ENCODE peak calls at places on chromosomes 7 and 10, in eight cellular contexts. X, A, P, W, M, S, R and Z are unnamed samples.

GRCh38 chr7:90570373-90570959 is 25.7 kb upstream of the CDK14 start:
- DNase-seq in X (no peak), A (no peak), M (no peak), W (no peak), P (no peak), R (no peak), S (no peak), Z (no peak)

GRCh38 chr10:36808625-36809362 is 316.6 kb upstream of the ANKRD30A start:
- DNase-seq in A (no peak), W (no peak), X (no peak), P (no peak), R (no peak), S (no peak), M (no peak), Z (no peak)

GRCh38 chr10:34904191-34904590 is 89.1 kb upstream of the PARD3 start:
- DNase-seq in R (no peak), M (no peak), P (no peak), S (no peak), W (no peak), X (no peak), A (no peak), Z (no peak)

GRCh38 chr7:70416611-70417010 is 715.3 kb upstream of the GALNT17 start:
- DNase-seq in X (no peak), R (no peak), P (no peak), M (no peak), W (no peak), S (peak; percentile 73), A (no peak), Z (no peak)

GRCh38 chr10:5958077-5958476 is 19.3 kb downstream of the IL15RA start:
- DNase-seq in A (no peak), M (no peak), S (no peak), R (no peak), P (no peak), X (no peak), W (no peak), Z (no peak)

GRCh38 chr7:130071701-130072622 is 1.6 kb downstream of the KLHDC10 start:
- DNase-seq in A (peak; percentile 40), S (peak; percentile 58), R (peak; percentile 69), W (peak; percentile 58), M (peak; percentile 68), X (peak; percentile 80), P (peak; percentile 64), Z (peak; percentile 70)

GRCh38 chr7:7173956-7174632 is 8.2 kb upstream of the C1GALT1 start:
- DNase-seq in P (no peak), S (no peak), M (no peak), R (no peak), A (no peak), X (no peak), W (no peak), Z (no peak)

GRCh38 chr7:97269741-97270140 is 152.2 kb downstream of the SDHAF3 start:
- DNase-seq in X (no peak), A (no peak), P (no peak), R (no peak), S (no peak), M (no peak), W (no peak), Z (no peak)

GRCh38 chr7:79980376-79980775 is 154.3 kb upstream of the GNAI1 start:
- DNase-seq in P (no peak), X (no peak), A (no peak), W (no peak), R (no peak), S (no peak), M (no peak), Z (no peak)

GRCh38 chr10:71980181-71981023 is 16.2 kb downstream of the CHST3 start:
- DNase-seq in A (no peak), R (no peak), M (no peak), P (no peak), W (no peak), S (no peak), X (no peak), Z (no peak)

GRCh38 chr7:140004672-140005071 is 58.1 kb downstream of the PARP12 start:
- DNase-seq in M (no peak), P (no peak), R (no peak), A (no peak), S (no peak), W (no peak), X (no peak), Z (no peak)

GRCh38 chr10:77157248-77158019 is 480.2 kb downstream of the KCNMA1 start:
- DNase-seq in S (no peak), R (no peak), W (no peak), A (no peak), X (no peak), P (no peak), M (no peak), Z (no peak)

GRCh38 chr10:99430116-99430450 is 341 bp downstream of the GOT1 start:
- DNase-seq in W (no peak), R (no peak), P (no peak), X (no peak), A (no peak), S (no peak), M (no peak), Z (no peak)

GRCh38 chr10:113056030-113056429 is 106.0 kb downstream of the TCF7L2 start:
- DNase-seq in R (no peak), M (no peak), X (no peak), S (no peak), A (no peak), P (no peak), W (no peak), Z (no peak)

GRCh38 chr7:143239822-143240221 is 18.0 kb downstream of the TAS2R40 start:
- DNase-seq in M (no peak), W (no peak), S (no peak), X (no peak), A (no peak), P (no peak), R (no peak), Z (no peak)

GRCh38 chr10:126924915-126925300 is 19.7 kb downstream of the DOCK1 start:
- DNase-seq in M (no peak), W (no peak), X (no peak), P (no peak), R (no peak), A (no peak), S (no peak), Z (no peak)

GRCh38 chr10:3755440-3756359 is 29.3 kb downstream of the KLF6 start:
- DNase-seq in W (no peak), X (peak; percentile 75), S (no peak), M (no peak), A (no peak), R (no peak), P (no peak), Z (no peak)

GRCh38 chr10:34791228-34791627 is 23.9 kb downstream of the PARD3 start:
- DNase-seq in R (no peak), A (no peak), X (no peak), M (no peak), S (no peak), W (no peak), P (no peak), Z (no peak)

GRCh38 chr10:52400564-52400963 is 86.5 kb downstream of the DKK1 start:
- DNase-seq in S (no peak), A (no peak), W (no peak), R (no peak), M (no peak), X (no peak), P (no peak), Z (no peak)

GRCh38 chr7:81574723-81575326 is 195.0 kb downstream of the HGF start:
- DNase-seq in P (no peak), X (no peak), M (no peak), R (no peak), S (no peak), A (no peak), W (no peak), Z (no peak)

GRCh38 chr10:80344912-80345311 is 11.6 kb downstream of the DYDC1 start:
- DNase-seq in A (no peak), W (no peak), P (no peak), S (no peak), M (no peak), X (no peak), R (no peak), Z (no peak)

GRCh38 chr10:58851606-58852005 is 324.8 kb upstream of the PHYHIPL start:
- DNase-seq in X (no peak), A (no peak), P (no peak), M (no peak), S (no peak), W (no peak), R (no peak), Z (no peak)

GRCh38 chr7:157723205-157723604 is 386.4 kb downstream of the DNAJB6 start:
- DNase-seq in X (no peak), R (no peak), A (no peak), W (no peak), M (no peak), P (no peak), S (no peak), Z (no peak)

GRCh38 chr10:8144496-8144895 is 90.0 kb downstream of the GATA3 start:
- DNase-seq in W (no peak), A (no peak), X (no peak), S (no peak), R (no peak), P (no peak), M (no peak), Z (no peak)

GRCh38 chr10:44387853-44388251 is 3.0 kb upstream of the CXCL12 start:
- DNase-seq in R (no peak), P (no peak), M (no peak), W (no peak), S (no peak), A (no peak), X (no peak), Z (no peak)

GRCh38 chr7:44581426-44581906 is 565 bp downstream of the TMED4 start:
- DNase-seq in P (no peak), M (peak; percentile 53), W (peak; percentile 21), X (peak; percentile 24), A (peak; percentile 29), R (no peak), S (no peak), Z (no peak)

GRCh38 chr7:76191783-76192240 is 9.9 kb upstream of the SRRM3 start:
- DNase-seq in P (no peak), A (no peak), M (no peak), R (peak; percentile 24), W (no peak), X (peak; percentile 4), S (no peak), Z (no peak)

GRCh38 chr7:77453531-77453930 is 37.4 kb upstream of the GSAP start:
- DNase-seq in M (no peak), S (no peak), X (no peak), R (no peak), P (no peak), W (no peak), A (no peak), Z (no peak)

GRCh38 chr10:114389429-114389828 is 14.9 kb downstream of the AFAP1L2 start:
- DNase-seq in P (no peak), X (no peak), A (no peak), M (no peak), R (peak; percentile 53), S (no peak), W (no peak), Z (no peak)

GRCh38 chr10:95214369-95214768 is 20.3 kb downstream of the ACSM6 start:
- DNase-seq in P (no peak), S (no peak), M (no peak), R (no peak), A (no peak), W (no peak), X (peak; percentile 90), Z (no peak)

GRCh38 chr7:101093907-101094306 is 8.6 kb downstream of the TRIM56 start:
- DNase-seq in M (no peak), W (no peak), S (no peak), P (no peak), X (no peak), A (no peak), R (no peak), Z (no peak)

GRCh38 chr10:12129222-12130111 is at the start of gene SEC61A2:
- DNase-seq in P (peak; percentile 98), A (peak; percentile 97), W (peak; percentile 92), X (peak; percentile 80), R (peak; percentile 99), M (peak; percentile 100), S (peak; percentile 86), Z (peak; percentile 98)

GRCh38 chr7:2863461-2864066 is 19.5 kb upstream of the GNA12 start:
- DNase-seq in P (peak; percentile 85), M (peak; percentile 86), W (no peak), R (peak; percentile 96), A (peak; percentile 51), S (no peak), X (no peak), Z (peak; percentile 74)

GRCh38 chr7:139852482-139852845 is 23.4 kb downstream of the TBXAS1 start:
- DNase-seq in R (no peak), P (no peak), X (no peak), A (no peak), W (no peak), S (no peak), M (no peak), Z (no peak)